ENCODE peak calls at places on chromosomes 12 and 14, in four cellular contexts. One of them, this sample, is unnamed.

GRCh38 chr12:122099280-122099749 is 20.8 kb downstream of the MLXIP start:
- DNase-seq in H1: no peak
- DNase-seq in HepG2: no peak
- DNase-seq in K562: no peak
- DNase-seq in this sample: no peak

GRCh38 chr12:104944252-104944651 is 13.8 kb downstream of the SLC41A2 start:
- DNase-seq in H1: no peak
- DNase-seq in K562: no peak
- DNase-seq in HepG2: no peak
- DNase-seq in this sample: no peak

GRCh38 chr12:34400986-34401658 is 378.8 kb downstream of the ALG10 start:
- DNase-seq in H1: peak; percentile 6
- DNase-seq in K562: peak; percentile 1
- DNase-seq in HepG2: no peak
- DNase-seq in this sample: no peak

GRCh38 chr14:64705406-64706118 is 1.3 kb downstream of the PLEKHG3 start:
- DNase-seq in K562: no peak
- DNase-seq in HepG2: no peak
- DNase-seq in H1: no peak
- DNase-seq in this sample: no peak

GRCh38 chr12:46461907-46462605 is 89.5 kb upstream of the SLC38A2 start:
- DNase-seq in H1: no peak
- DNase-seq in K562: no peak
- DNase-seq in HepG2: no peak
- DNase-seq in this sample: no peak

GRCh38 chr12:115639667-115640012 is 637.9 kb downstream of the MED13L start:
- DNase-seq in K562: no peak
- DNase-seq in H1: no peak
- DNase-seq in HepG2: no peak
- DNase-seq in this sample: no peak

GRCh38 chr12:81128930-81129554 is 51.2 kb downstream of the ACSS3 start:
- DNase-seq in H1: no peak
- DNase-seq in HepG2: peak; percentile 72
- DNase-seq in K562: peak; percentile 10
- DNase-seq in this sample: peak; percentile 7

GRCh38 chr14:46885566-46885965 is 234.0 kb upstream of the RPL10L start:
- DNase-seq in H1: no peak
- DNase-seq in HepG2: no peak
- DNase-seq in K562: no peak
- DNase-seq in this sample: no peak

GRCh38 chr14:104601786-104602185 is 2.8 kb downstream of the TMEM179 start:
- DNase-seq in HepG2: no peak
- DNase-seq in K562: no peak
- DNase-seq in H1: no peak
- DNase-seq in this sample: no peak

GRCh38 chr12:25014961-25015360 is 66.1 kb upstream of the BCAT1 start:
- DNase-seq in H1: no peak
- DNase-seq in K562: no peak
- DNase-seq in HepG2: no peak
- DNase-seq in this sample: no peak

GRCh38 chr12:15599266-15600037 is 189.7 kb downstream of the EPS8 start:
- DNase-seq in H1: no peak
- DNase-seq in K562: no peak
- DNase-seq in HepG2: no peak
- DNase-seq in this sample: peak; percentile 14

GRCh38 chr12:53938276-53939140 is at the start of gene HOXC13:
- DNase-seq in K562: peak; percentile 98
- DNase-seq in HepG2: peak; percentile 33
- DNase-seq in H1: peak; percentile 97
- DNase-seq in this sample: peak; percentile 98

GRCh38 chr12:125122668-125123067 is 57.4 kb downstream of the AACS start:
- DNase-seq in K562: no peak
- DNase-seq in HepG2: no peak
- DNase-seq in H1: peak; percentile 63
- DNase-seq in this sample: no peak

GRCh38 chr12:64237382-64237781 is 15.3 kb upstream of the KICS2 start:
- DNase-seq in HepG2: peak; percentile 19
- DNase-seq in K562: no peak
- DNase-seq in H1: no peak
- DNase-seq in this sample: no peak

GRCh38 chr14:103555559-103556337 is 6.7 kb downstream of the BAG5 start:
- DNase-seq in HepG2: no peak
- DNase-seq in K562: no peak
- DNase-seq in H1: no peak
- DNase-seq in this sample: no peak

GRCh38 chr12:6791931-6792520 is 2.7 kb downstream of the CD4 start:
- DNase-seq in K562: no peak
- DNase-seq in HepG2: no peak
- DNase-seq in H1: no peak
- DNase-seq in this sample: no peak

GRCh38 chr12:111686574-111687105 is 787 bp downstream of the ACAD10 start:
- DNase-seq in HepG2: no peak
- DNase-seq in H1: no peak
- DNase-seq in K562: no peak
- DNase-seq in this sample: no peak

GRCh38 chr12:6573001-6573400 is 4.9 kb upstream of the NOP2 start:
- DNase-seq in H1: no peak
- DNase-seq in K562: no peak
- DNase-seq in HepG2: no peak
- DNase-seq in this sample: no peak

GRCh38 chr12:31591308-31591901 is 469 bp upstream of the DENND5B start:
- DNase-seq in H1: no peak
- DNase-seq in K562: no peak
- DNase-seq in HepG2: no peak
- DNase-seq in this sample: peak; percentile 29

GRCh38 chr12:49664591-49665146 is 41.3 kb downstream of the PRPF40B start:
- DNase-seq in HepG2: no peak
- DNase-seq in H1: no peak
- DNase-seq in K562: no peak
- DNase-seq in this sample: no peak

GRCh38 chr12:109764123-109764522 is 50.5 kb downstream of the FAM222A start:
- DNase-seq in H1: peak; percentile 42
- DNase-seq in K562: peak; percentile 36
- DNase-seq in HepG2: no peak
- DNase-seq in this sample: no peak

GRCh38 chr14:77467801-77468200 is 9.9 kb downstream of the AHSA1 start:
- DNase-seq in H1: no peak
- DNase-seq in HepG2: no peak
- DNase-seq in K562: no peak
- DNase-seq in this sample: no peak

GRCh38 chr12:2312156-2312555 is 259.4 kb downstream of the CACNA1C start:
- DNase-seq in K562: no peak
- DNase-seq in H1: no peak
- DNase-seq in HepG2: no peak
- DNase-seq in this sample: no peak

GRCh38 chr12:45762185-45763110 is 32.9 kb downstream of the ARID2 start:
- DNase-seq in K562: no peak
- DNase-seq in H1: no peak
- DNase-seq in HepG2: peak; percentile 28
- DNase-seq in this sample: peak; percentile 26

GRCh38 chr12:30825341-30825740 is 70.6 kb upstream of the CAPRIN2 start:
- DNase-seq in H1: peak; percentile 33
- DNase-seq in K562: no peak
- DNase-seq in HepG2: no peak
- DNase-seq in this sample: no peak

GRCh38 chr12:109816870-109817269 is 16.3 kb downstream of the TRPV4 start:
- DNase-seq in HepG2: no peak
- DNase-seq in H1: no peak
- DNase-seq in K562: no peak
- DNase-seq in this sample: no peak

GRCh38 chr14:100159107-100159864 is at the start of gene DEGS2:
- DNase-seq in HepG2: no peak
- DNase-seq in H1: peak; percentile 83
- DNase-seq in K562: peak; percentile 34
- DNase-seq in this sample: peak; percentile 23

GRCh38 chr14:85762523-85762922 is 232.6 kb downstream of the FLRT2 start:
- DNase-seq in K562: no peak
- DNase-seq in H1: no peak
- DNase-seq in HepG2: no peak
- DNase-seq in this sample: no peak

GRCh38 chr14:96249016-96249415 is 7.0 kb upstream of the BDKRB1 start:
- DNase-seq in K562: no peak
- DNase-seq in H1: no peak
- DNase-seq in HepG2: no peak
- DNase-seq in this sample: no peak
- TF ChIP-seq RNF2 in K562: no peak
- TF ChIP-seq RNF2 in H1: no peak
- TF ChIP-seq RNF2 in HepG2: no peak
- TF ChIP-seq RNF2 in this sample: no peak

DNA sequence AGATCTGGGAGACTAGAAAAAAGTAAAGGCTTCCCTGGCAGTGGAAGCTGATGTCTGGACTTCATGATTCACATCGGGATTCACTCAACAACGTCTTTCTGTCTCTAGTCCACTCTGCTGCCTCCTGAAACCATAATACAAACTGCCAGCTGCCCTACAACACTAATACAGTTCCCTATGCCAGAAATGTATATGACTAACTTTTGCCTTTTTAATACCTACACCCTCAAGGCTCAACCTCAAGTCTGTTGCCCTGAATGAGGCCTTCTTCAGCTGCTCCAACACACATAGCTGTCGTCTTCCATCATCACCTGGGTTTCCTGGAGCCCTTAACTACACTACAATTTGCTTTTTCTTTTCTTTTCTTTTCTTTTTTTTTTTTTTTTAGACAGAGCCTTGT is 182.7 kb upstream of the BCL2L14 start:
- DNase-seq in K562: no peak
- DNase-seq in H1: no peak
- DNase-seq in HepG2: no peak
- DNase-seq in this sample: no peak
- TF ChIP-seq CEBPB in K562: no peak
- TF ChIP-seq CEBPB in H1: no peak
- TF ChIP-seq CEBPB in HepG2: no peak
- TF ChIP-seq CEBPB in this sample: no peak

GRCh38 chr12:14322403-14322802 is 43.1 kb upstream of the ATF7IP start:
- DNase-seq in K562: no peak
- DNase-seq in HepG2: no peak
- DNase-seq in H1: no peak
- DNase-seq in this sample: no peak
- TF ChIP-seq RFX5 in K562: no peak
- TF ChIP-seq RFX5 in HepG2: no peak
- TF ChIP-seq RFX5 in H1: no peak
- TF ChIP-seq RFX5 in this sample: no peak

DNA sequence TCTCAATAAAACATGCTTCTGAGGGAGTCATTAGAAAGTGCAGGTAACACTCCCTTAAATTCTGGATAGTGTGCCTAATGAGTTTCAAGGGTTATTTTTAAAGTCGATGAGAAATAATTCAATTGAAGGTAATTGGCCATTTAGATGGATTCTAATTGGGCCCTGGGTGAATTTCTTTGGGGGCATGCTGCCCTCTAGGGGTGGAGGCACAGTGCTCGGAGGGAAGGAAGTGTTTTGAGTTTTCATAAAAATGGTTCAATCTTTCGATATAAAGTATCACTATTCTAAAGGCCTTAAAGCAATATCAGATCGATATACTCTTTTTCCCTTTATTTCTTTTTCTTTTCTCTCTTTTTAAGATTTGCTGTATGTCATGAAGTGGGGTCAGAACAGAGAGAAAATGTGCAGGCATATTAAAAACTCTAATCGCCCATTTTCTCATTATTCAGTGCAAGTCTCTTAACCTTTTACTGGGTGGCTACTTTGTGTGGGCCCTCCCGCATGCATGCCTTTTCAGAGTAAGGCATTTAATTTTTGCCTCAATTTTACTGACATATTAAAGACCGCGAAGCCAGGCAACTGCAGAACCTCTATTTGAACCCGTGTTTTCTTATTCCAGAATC is 25.5 kb downstream of the NKX2-8 start:
- DNase-seq in HepG2: peak; percentile 45
- DNase-seq in H1: peak; percentile 65
- DNase-seq in K562: peak; percentile 36
- DNase-seq in this sample: peak; percentile 50
- TF ChIP-seq RNF2 in HepG2: no peak
- TF ChIP-seq RNF2 in H1: no peak
- TF ChIP-seq RNF2 in K562: no peak
- TF ChIP-seq RNF2 in this sample: no peak

GRCh38 chr14:59852350-59852749 is 18.2 kb downstream of the RTN1 start:
- DNase-seq in H1: no peak
- DNase-seq in K562: no peak
- DNase-seq in HepG2: no peak
- DNase-seq in this sample: no peak

GRCh38 chr14:59849371-59850130 is 21.0 kb downstream of the RTN1 start:
- DNase-seq in H1: no peak
- DNase-seq in K562: no peak
- DNase-seq in HepG2: no peak
- DNase-seq in this sample: no peak

GRCh38 chr14:59848671-59849070 is 21.9 kb downstream of the RTN1 start:
- DNase-seq in K562: no peak
- DNase-seq in H1: no peak
- DNase-seq in HepG2: no peak
- DNase-seq in this sample: no peak

GRCh38 chr14:59847711-59848110 is 22.9 kb downstream of the RTN1 start:
- DNase-seq in HepG2: no peak
- DNase-seq in K562: no peak
- DNase-seq in H1: no peak
- DNase-seq in this sample: no peak

DNA sequence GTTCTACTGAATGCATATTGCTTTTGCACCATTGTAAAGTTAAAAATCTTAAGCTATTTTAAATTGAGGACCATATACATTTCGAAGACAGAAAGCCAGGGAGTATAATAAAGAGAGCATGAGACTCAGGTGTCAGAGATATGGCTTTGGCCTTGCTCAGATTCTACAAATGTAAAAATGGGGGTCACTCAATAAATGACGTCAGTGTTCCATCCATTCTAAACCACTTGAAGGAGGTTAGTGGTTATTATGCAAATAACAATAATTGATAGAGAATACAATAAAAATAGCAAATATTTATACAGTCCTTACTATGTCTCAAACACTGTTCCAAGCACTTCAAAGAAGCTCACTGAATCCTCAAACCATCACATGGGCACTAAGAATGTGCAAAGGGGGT is 20.1 kb downstream of the RTN1 start:
- DNase-seq in HepG2: no peak
- DNase-seq in H1: no peak
- DNase-seq in K562: no peak
- DNase-seq in this sample: no peak
- TF ChIP-seq CEBPB in HepG2: no peak
- TF ChIP-seq CEBPB in H1: no peak
- TF ChIP-seq CEBPB in K562: no peak
- TF ChIP-seq CEBPB in this sample: no peak

DNA sequence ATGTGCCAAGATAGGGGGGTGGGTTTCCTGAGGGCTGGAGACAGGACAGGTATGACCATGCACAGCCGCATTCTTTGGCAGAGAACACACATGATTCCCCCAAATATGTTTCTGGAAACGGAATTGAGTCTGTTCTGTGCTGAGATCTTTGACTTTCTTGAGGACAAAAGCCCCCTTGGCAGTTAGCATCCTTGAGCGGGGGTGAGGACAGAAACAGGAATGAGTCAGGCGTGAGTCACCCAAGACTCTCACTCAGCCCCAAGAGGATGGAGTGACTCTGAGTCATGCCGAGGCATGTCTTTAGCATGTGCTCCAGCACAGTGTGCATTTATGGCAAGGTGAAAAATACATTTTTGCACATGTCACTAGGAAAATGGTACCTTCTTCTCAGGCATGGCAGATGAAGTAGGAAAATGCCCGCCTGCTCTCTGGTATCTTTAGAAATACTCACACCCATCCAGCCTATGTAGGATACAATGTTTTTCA is 52.1 kb downstream of the DAD1 start:
- DNase-seq in K562: peak; percentile 78
- DNase-seq in H1: no peak
- DNase-seq in HepG2: no peak
- DNase-seq in this sample: peak; percentile 90
- TF ChIP-seq RFX5 in K562: no peak
- TF ChIP-seq RFX5 in H1: no peak
- TF ChIP-seq RFX5 in HepG2: no peak
- TF ChIP-seq RFX5 in this sample: no peak